ENCODE peak calls at places on chromosome 5, in seven cellular contexts. One of them, this sample, is unnamed.
A peak's percentile ranks its signal among the peaks of the same experiment; 100 is the strongest.

GRCh38 chr5:50667079-50667652 is 729 bp downstream of the PARP8 start:
- DNase-seq in IMR-90: peak; percentile 41
- DNase-seq in cardiac muscle cell: peak; percentile 74
- DNase-seq in fibroblast of lung: peak; percentile 63
- DNase-seq in PC-9: peak; percentile 53
- DNase-seq in neural crest cell: peak; percentile 57
- DNase-seq in heart right ventricle: peak; percentile 72
- DNase-seq in this sample: peak; percentile 63

GRCh38 chr5:106766913-106767312 is 903.8 kb downstream of the EFNA5 start:
- DNase-seq in IMR-90: no peak
- DNase-seq in cardiac muscle cell: no peak
- DNase-seq in fibroblast of lung: no peak
- DNase-seq in PC-9: no peak
- DNase-seq in neural crest cell: no peak
- DNase-seq in heart right ventricle: no peak
- DNase-seq in this sample: no peak

GRCh38 chr5:179624841-179625271 is 1.4 kb upstream of the HNRNPH1 start:
- DNase-seq in IMR-90: no peak
- DNase-seq in cardiac muscle cell: no peak
- DNase-seq in fibroblast of lung: no peak
- DNase-seq in PC-9: no peak
- DNase-seq in neural crest cell: no peak
- DNase-seq in heart right ventricle: no peak
- DNase-seq in this sample: no peak

GRCh38 chr5:99878830-99879229 is 656.3 kb upstream of the FAM174A start:
- DNase-seq in IMR-90: no peak
- DNase-seq in cardiac muscle cell: no peak
- DNase-seq in fibroblast of lung: no peak
- DNase-seq in PC-9: no peak
- DNase-seq in neural crest cell: no peak
- DNase-seq in heart right ventricle: no peak
- DNase-seq in this sample: no peak

GRCh38 chr5:116502616-116503015 is 72.0 kb downstream of the SEMA6A start:
- DNase-seq in IMR-90: peak; percentile 17
- DNase-seq in cardiac muscle cell: peak; percentile 48
- DNase-seq in fibroblast of lung: peak; percentile 69
- DNase-seq in PC-9: no peak
- DNase-seq in neural crest cell: no peak
- DNase-seq in heart right ventricle: no peak
- DNase-seq in this sample: no peak

GRCh38 chr5:14914603-14915277 is 43.2 kb upstream of the ANKH start:
- DNase-seq in IMR-90: peak; percentile 79
- DNase-seq in cardiac muscle cell: no peak
- DNase-seq in fibroblast of lung: peak; percentile 42
- DNase-seq in PC-9: no peak
- DNase-seq in neural crest cell: no peak
- DNase-seq in heart right ventricle: no peak
- DNase-seq in this sample: no peak

GRCh38 chr5:17238521-17239041 is 21.1 kb downstream of the BASP1 start:
- DNase-seq in IMR-90: peak; percentile 82
- DNase-seq in cardiac muscle cell: no peak
- DNase-seq in fibroblast of lung: peak; percentile 52
- DNase-seq in PC-9: no peak
- DNase-seq in neural crest cell: no peak
- DNase-seq in heart right ventricle: no peak
- DNase-seq in this sample: no peak

GRCh38 chr5:98639258-98639657 is 134.2 kb upstream of the RGMB start:
- DNase-seq in IMR-90: no peak
- DNase-seq in cardiac muscle cell: no peak
- DNase-seq in fibroblast of lung: no peak
- DNase-seq in PC-9: no peak
- DNase-seq in neural crest cell: no peak
- DNase-seq in heart right ventricle: no peak
- DNase-seq in this sample: no peak

GRCh38 chr5:116395178-116395577 is 179.4 kb downstream of the SEMA6A start:
- DNase-seq in IMR-90: no peak
- DNase-seq in cardiac muscle cell: no peak
- DNase-seq in fibroblast of lung: no peak
- DNase-seq in PC-9: no peak
- DNase-seq in neural crest cell: no peak
- DNase-seq in heart right ventricle: no peak
- DNase-seq in this sample: no peak

DNA sequence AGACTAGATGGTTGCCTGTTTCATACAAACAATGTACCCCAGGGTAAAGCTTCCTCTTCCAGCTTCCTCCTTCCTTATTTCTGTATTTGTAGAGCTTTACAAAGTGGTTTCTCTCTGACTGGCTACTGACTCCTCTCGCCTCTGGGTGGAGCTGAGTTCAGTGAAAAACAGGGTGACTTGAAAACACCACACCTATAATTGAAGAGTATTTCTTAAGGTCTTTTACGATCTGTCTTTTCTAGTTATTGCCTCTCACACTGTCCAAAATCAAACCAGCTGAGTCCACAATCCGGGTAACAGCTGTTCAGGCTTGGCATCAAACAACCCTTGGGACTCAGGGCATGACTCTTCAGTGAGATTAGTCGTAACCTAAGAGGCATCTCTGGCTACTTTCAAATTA is 200.4 kb downstream of the ARRDC3 start:
- DNase-seq in IMR-90: no peak
- DNase-seq in cardiac muscle cell: no peak
- DNase-seq in fibroblast of lung: peak; percentile 23
- DNase-seq in PC-9: no peak
- DNase-seq in neural crest cell: no peak
- DNase-seq in heart right ventricle: no peak
- DNase-seq in this sample: no peak
- TF ChIP-seq CTCF in IMR-90: no peak
- TF ChIP-seq CTCF in cardiac muscle cell: peak; percentile 16
- TF ChIP-seq CTCF in fibroblast of lung: peak; percentile 7
- TF ChIP-seq CTCF in PC-9: no peak
- TF ChIP-seq CTCF in neural crest cell: no peak
- TF ChIP-seq CTCF in heart right ventricle: no peak
- TF ChIP-seq CTCF in this sample: no peak

GRCh38 chr5:136309376-136309775 is 56.0 kb downstream of the TRPC7 start:
- DNase-seq in IMR-90: no peak
- DNase-seq in cardiac muscle cell: no peak
- DNase-seq in fibroblast of lung: no peak
- DNase-seq in PC-9: no peak
- DNase-seq in neural crest cell: no peak
- DNase-seq in heart right ventricle: no peak
- DNase-seq in this sample: no peak

GRCh38 chr5:136309932-136310598 is 55.3 kb downstream of the TRPC7 start:
- DNase-seq in IMR-90: no peak
- DNase-seq in cardiac muscle cell: no peak
- DNase-seq in fibroblast of lung: no peak
- DNase-seq in PC-9: no peak
- DNase-seq in neural crest cell: no peak
- DNase-seq in heart right ventricle: no peak
- DNase-seq in this sample: no peak

GRCh38 chr5:136314302-136314701 is 51.0 kb downstream of the TRPC7 start:
- DNase-seq in IMR-90: no peak
- DNase-seq in cardiac muscle cell: no peak
- DNase-seq in fibroblast of lung: no peak
- DNase-seq in PC-9: no peak
- DNase-seq in neural crest cell: no peak
- DNase-seq in heart right ventricle: no peak
- DNase-seq in this sample: no peak

GRCh38 chr5:136311999-136312398 is 53.3 kb downstream of the TRPC7 start:
- DNase-seq in IMR-90: no peak
- DNase-seq in cardiac muscle cell: no peak
- DNase-seq in fibroblast of lung: no peak
- DNase-seq in PC-9: no peak
- DNase-seq in neural crest cell: no peak
- DNase-seq in heart right ventricle: no peak
- DNase-seq in this sample: no peak

GRCh38 chr5:136308396-136308795 is 56.9 kb downstream of the TRPC7 start:
- DNase-seq in IMR-90: no peak
- DNase-seq in cardiac muscle cell: peak; percentile 2
- DNase-seq in fibroblast of lung: no peak
- DNase-seq in PC-9: no peak
- DNase-seq in neural crest cell: no peak
- DNase-seq in heart right ventricle: no peak
- DNase-seq in this sample: no peak
- TF ChIP-seq CTCF in IMR-90: peak; percentile 2
- TF ChIP-seq CTCF in cardiac muscle cell: peak; percentile 8
- TF ChIP-seq CTCF in fibroblast of lung: no peak
- TF ChIP-seq CTCF in PC-9: no peak
- TF ChIP-seq CTCF in neural crest cell: no peak
- TF ChIP-seq CTCF in heart right ventricle: no peak
- TF ChIP-seq CTCF in this sample: peak; percentile 20

GRCh38 chr5:134917070-134917831 is 12.3 kb downstream of the PCBD2 start:
- DNase-seq in IMR-90: no peak
- DNase-seq in cardiac muscle cell: no peak
- DNase-seq in fibroblast of lung: no peak
- DNase-seq in PC-9: no peak
- DNase-seq in neural crest cell: no peak
- DNase-seq in heart right ventricle: no peak
- DNase-seq in this sample: no peak
- TF ChIP-seq CTCF in IMR-90: peak; percentile 11
- TF ChIP-seq CTCF in cardiac muscle cell: peak; percentile 27
- TF ChIP-seq CTCF in fibroblast of lung: no peak
- TF ChIP-seq CTCF in PC-9: peak; percentile 64
- TF ChIP-seq CTCF in neural crest cell: peak; percentile 49
- TF ChIP-seq CTCF in heart right ventricle: no peak
- TF ChIP-seq CTCF in this sample: peak; percentile 61

DNA sequence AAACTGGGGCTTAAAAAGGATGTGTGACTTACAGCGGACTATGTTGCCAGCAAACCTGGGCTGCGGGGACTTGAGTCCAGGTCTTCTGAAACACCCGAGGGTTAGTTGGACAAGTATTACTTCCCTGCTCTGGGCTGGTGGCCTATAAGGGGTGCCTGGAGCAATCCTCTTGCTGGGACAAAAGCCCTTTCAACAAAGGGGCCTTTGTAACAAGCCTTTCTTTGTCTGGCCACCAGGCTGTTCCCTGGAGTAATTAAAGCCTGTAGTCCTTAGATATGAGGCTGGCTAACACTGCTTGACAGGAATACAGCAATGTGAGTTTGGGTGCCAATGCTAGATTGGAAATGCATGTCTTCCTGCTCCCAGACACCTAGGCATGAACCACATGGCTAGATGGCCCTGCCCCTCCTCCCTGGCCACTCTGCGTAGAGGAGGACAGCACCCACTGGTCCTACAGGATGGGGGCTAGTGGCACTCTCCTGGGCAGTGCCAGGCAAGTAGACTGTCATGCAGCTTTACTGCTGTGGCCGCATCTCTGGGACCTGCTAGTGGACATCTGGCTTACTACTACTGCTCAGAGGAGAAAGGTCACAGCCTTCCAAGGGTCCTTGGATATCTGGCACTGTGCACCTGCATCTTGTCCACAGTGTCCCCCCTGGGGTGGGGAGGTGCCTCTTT is 343.1 kb downstream of the ZSWIM6 start:
- DNase-seq in IMR-90: no peak
- DNase-seq in cardiac muscle cell: no peak
- DNase-seq in fibroblast of lung: no peak
- DNase-seq in PC-9: no peak
- DNase-seq in neural crest cell: peak; percentile 31
- DNase-seq in heart right ventricle: no peak
- DNase-seq in this sample: no peak
- TF ChIP-seq CTCF in IMR-90: no peak
- TF ChIP-seq CTCF in cardiac muscle cell: no peak
- TF ChIP-seq CTCF in fibroblast of lung: no peak
- TF ChIP-seq CTCF in PC-9: no peak
- TF ChIP-seq CTCF in neural crest cell: no peak
- TF ChIP-seq CTCF in heart right ventricle: no peak
- TF ChIP-seq CTCF in this sample: peak; percentile 42

DNA sequence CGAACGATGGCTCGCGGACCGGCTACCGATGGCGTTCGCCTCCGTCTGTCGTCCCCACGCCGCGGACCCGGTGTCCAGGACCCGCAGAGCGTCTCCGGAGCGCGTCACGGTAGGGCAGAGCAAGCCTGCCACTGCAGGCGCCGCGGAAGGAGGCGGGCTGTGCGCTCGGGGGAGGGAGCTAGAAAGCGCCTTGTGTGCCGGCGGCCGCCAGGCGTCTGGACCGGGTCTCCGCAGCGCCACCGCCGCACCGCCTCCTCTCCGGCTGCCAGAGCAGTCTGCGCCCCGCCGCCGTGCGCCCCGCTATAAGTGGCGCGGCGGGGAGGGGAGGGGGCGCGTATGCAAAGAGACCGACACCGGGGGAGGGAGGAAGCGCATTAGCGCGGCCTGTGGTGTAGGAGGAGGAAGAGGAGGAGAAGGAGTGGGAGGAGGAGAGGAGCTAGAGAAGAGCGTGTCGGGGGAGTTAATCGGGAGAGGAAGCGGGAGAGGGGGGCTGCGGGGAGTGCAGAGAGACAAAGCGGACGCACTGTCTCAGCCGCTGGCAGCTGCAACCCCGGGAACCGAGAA is at the start of gene ENC1:
- DNase-seq in IMR-90: peak; percentile 84
- DNase-seq in cardiac muscle cell: peak; percentile 92
- DNase-seq in fibroblast of lung: peak; percentile 85
- DNase-seq in PC-9: peak; percentile 90
- DNase-seq in neural crest cell: peak; percentile 88
- DNase-seq in heart right ventricle: peak; percentile 89
- DNase-seq in this sample: peak; percentile 79
- TF ChIP-seq CTCF in IMR-90: peak; percentile 53
- TF ChIP-seq CTCF in cardiac muscle cell: peak; percentile 52
- TF ChIP-seq CTCF in fibroblast of lung: peak; percentile 16
- TF ChIP-seq CTCF in PC-9: no peak
- TF ChIP-seq CTCF in neural crest cell: peak; percentile 65
- TF ChIP-seq CTCF in heart right ventricle: peak; percentile 44
- TF ChIP-seq CTCF in this sample: peak; percentile 59

GRCh38 chr5:87831499-87831898 is 418.8 kb upstream of the CCNH start:
- DNase-seq in IMR-90: no peak
- DNase-seq in cardiac muscle cell: no peak
- DNase-seq in fibroblast of lung: no peak
- DNase-seq in PC-9: no peak
- DNase-seq in neural crest cell: no peak
- DNase-seq in heart right ventricle: no peak
- DNase-seq in this sample: no peak
- TF ChIP-seq CTCF in IMR-90: no peak
- TF ChIP-seq CTCF in cardiac muscle cell: no peak
- TF ChIP-seq CTCF in fibroblast of lung: no peak
- TF ChIP-seq CTCF in PC-9: no peak
- TF ChIP-seq CTCF in neural crest cell: no peak
- TF ChIP-seq CTCF in heart right ventricle: no peak
- TF ChIP-seq CTCF in this sample: no peak

DNA sequence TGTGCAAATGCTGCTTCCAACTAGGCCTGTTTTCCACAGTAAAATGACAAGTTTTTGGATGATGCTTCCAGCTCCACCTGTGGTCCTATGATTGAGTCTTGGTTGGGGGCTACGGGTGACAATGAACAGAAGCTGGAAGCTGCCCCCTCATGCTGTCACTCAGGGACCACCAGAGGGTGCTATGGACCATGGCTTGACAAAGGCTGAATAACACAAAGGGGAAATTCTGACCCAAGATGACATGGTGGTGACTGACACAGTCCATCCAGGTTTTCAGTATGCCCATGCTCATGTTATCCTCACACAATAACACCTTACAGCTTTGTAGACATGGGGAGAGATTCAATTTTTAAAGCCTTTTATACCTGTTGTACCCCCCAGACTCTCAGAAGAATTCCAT is 23.9 kb upstream of the SAP30L start:
- DNase-seq in IMR-90: peak; percentile 14
- DNase-seq in cardiac muscle cell: no peak
- DNase-seq in fibroblast of lung: peak; percentile 16
- DNase-seq in PC-9: no peak
- DNase-seq in neural crest cell: no peak
- DNase-seq in heart right ventricle: no peak
- DNase-seq in this sample: no peak
- TF ChIP-seq CTCF in IMR-90: peak; percentile 41
- TF ChIP-seq CTCF in cardiac muscle cell: peak; percentile 44
- TF ChIP-seq CTCF in fibroblast of lung: peak; percentile 26
- TF ChIP-seq CTCF in PC-9: peak; percentile 56
- TF ChIP-seq CTCF in neural crest cell: peak; percentile 34
- TF ChIP-seq CTCF in heart right ventricle: peak; percentile 40
- TF ChIP-seq CTCF in this sample: peak; percentile 38

This sample was measured in progenitor cell of endocrine pancreas.